ENCODE peak calls at places on chromosomes 16 and 17, in four cellular contexts. H is GM12878, A is IMR-90, F is K562. K is an unnamed sample.

GRCh38 chr16:5216681-5217080 is 119.1 kb upstream of the EEF2KMT start:
- DNase-seq in H (no peak), A (no peak), F (no peak), K (no peak)

GRCh38 chr16:71461686-71462648 is at the start of gene ZNF23:
- DNase-seq in H (peak; percentile 39), A (peak; percentile 74), F (peak; percentile 94), K (peak; percentile 76)

GRCh38 chr17:38701504-38702165 is 3.4 kb upstream of the MLLT6 start:
- DNase-seq in H (peak; percentile 86), A (peak; percentile 71), F (peak; percentile 61), K (peak; percentile 39)

GRCh38 chr17:39604911-39605491 is 2.7 kb downstream of the NEUROD2 start:
- DNase-seq in H (no peak), A (no peak), F (no peak), K (no peak)

GRCh38 chr16:84677849-84678248 is 22.0 kb upstream of the USP10 start:
- DNase-seq in H (no peak), A (no peak), F (no peak), K (no peak)

GRCh38 chr17:56510554-56511342 is 82.8 kb upstream of the NOG start:
- DNase-seq in H (no peak), A (no peak), F (no peak), K (no peak)

GRCh38 chr17:75908201-75908600 is 3.5 kb upstream of the MRPL38 start:
- DNase-seq in H (no peak), A (no peak), F (no peak), K (no peak)

GRCh38 chr17:76083536-76083935 is 4.6 kb downstream of the ZACN start:
- DNase-seq in H (no peak), A (no peak), F (no peak), K (no peak)

GRCh38 chr16:86869288-86870022 is 291.1 kb downstream of the FOXL1 start:
- DNase-seq in H (no peak), A (no peak), F (peak; percentile 67), K (no peak)

GRCh38 chr17:41301204-41301790 is 1.4 kb downstream of the KRTAP29-1 start:
- DNase-seq in H (no peak), A (no peak), F (no peak), K (no peak)

GRCh38 chr17:62111562-62112180 is 46.6 kb upstream of the MED13 start:
- DNase-seq in H (no peak), A (no peak), F (no peak), K (no peak)

GRCh38 chr16:19672378-19672777 is 45.6 kb downstream of the KNOP1 start:
- DNase-seq in H (no peak), A (peak; percentile 39), F (no peak), K (no peak)

GRCh38 chr16:86514656-86515376 is 4.5 kb downstream of the FOXF1 start:
- DNase-seq in H (no peak), A (peak; percentile 19), F (no peak), K (no peak)

DNA sequence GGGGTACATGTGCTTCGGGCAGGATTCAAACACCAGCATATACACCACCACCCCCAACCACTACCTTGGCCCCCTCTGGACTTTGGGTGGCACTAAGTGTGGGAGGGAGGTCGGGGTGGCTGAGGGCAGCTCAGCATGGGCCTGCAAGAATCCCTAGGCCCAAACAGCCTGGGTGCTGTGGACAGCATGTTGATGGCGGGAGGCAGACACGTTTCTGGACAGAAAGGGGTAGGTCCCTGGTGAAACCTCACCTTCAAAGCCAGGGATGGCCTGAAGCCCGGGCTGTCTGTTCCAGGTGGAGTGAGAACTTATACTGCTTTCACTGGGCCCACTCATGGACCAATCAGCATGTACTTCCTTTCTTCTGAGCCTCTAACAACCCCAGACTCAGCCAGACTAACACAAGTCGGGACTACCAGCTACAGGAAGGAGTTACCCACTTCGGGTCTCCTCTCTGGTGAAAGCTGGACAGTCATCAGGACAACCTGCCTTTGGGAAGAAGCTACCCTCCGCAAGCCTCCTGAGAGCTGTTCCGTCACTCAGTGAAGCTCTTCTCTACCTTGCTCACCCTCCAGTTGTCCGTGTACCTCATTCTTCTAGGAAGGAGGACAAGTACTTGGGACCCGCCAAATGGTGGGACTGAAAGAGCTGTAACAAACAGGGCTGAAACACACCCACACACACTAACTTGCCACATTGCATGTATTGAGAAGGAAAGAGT is 203.0 kb downstream of the CPPED1 start:
- DNase-seq in H (no peak), A (no peak), F (no peak), K (no peak)
- TF ChIP-seq FOS in H (no peak), A (no peak), F (no peak), K (no peak)

GRCh38 chr17:73028311-73028755 is 64.2 kb downstream of the SLC39A11 start:
- DNase-seq in H (no peak), A (peak; percentile 72), F (no peak), K (no peak)
- TF ChIP-seq FOS in H (no peak), A (no peak), F (no peak), K (no peak)

DNA sequence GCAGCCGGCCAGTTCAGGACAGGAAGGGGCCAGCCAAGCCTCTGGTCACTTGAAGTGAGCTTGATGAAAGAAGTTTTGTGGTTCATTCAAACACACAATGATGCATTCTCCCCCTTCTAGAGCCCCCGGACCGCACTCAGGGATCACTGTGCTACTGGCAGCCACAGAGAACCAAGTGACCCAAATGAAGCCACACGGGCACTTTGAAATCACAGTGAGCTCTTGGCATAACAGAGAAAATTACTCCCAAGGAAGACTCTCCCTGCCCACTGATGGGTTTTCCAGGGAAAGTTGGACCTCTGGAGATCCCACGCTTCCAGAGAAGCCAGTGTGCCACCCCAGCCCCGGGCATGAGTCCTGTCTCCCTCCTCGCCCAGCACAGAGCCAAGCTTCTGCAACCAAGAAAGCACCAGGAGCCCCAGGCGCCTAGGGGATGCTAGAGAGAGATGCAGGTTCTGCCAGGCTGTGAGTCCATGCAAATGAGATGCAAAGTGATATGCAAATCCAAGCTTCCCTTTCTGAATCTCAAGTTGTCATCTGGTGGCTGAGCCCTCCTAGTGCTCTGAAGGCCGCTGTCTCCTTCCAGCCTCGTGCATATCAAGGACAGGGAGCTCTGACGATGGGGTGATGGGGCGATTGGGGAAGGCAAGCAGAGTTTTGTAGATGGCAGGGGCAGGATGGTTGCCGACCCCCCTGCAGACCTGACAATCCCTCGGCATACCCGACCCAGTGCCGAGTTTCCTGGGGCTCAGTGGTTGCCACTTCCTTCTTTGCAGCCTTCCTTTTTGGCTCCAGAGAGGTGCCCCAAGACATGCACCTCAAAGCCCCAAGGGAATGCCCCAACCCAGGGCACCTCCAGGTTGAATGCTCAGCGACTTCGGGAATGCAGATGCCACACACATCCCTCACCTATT is 59.7 kb upstream of the TNRC6C start:
- DNase-seq in H (no peak), A (no peak), F (no peak), K (no peak)
- TF ChIP-seq FOS in H (no peak), A (no peak), F (no peak), K (no peak)

GRCh38 chr16:53501216-53501859 is 1.7 kb downstream of the AKTIP start:
- DNase-seq in H (no peak), A (no peak), F (no peak), K (no peak)
- TF ChIP-seq FOS in H (no peak), A (no peak), F (no peak), K (no peak)

GRCh38 chr17:50779747-50780363 is 12.5 kb upstream of the ANKRD40CL start:
- DNase-seq in H (no peak), A (no peak), F (no peak), K (no peak)
- TF ChIP-seq FOS in H (no peak), A (no peak), F (no peak), K (no peak)

DNA sequence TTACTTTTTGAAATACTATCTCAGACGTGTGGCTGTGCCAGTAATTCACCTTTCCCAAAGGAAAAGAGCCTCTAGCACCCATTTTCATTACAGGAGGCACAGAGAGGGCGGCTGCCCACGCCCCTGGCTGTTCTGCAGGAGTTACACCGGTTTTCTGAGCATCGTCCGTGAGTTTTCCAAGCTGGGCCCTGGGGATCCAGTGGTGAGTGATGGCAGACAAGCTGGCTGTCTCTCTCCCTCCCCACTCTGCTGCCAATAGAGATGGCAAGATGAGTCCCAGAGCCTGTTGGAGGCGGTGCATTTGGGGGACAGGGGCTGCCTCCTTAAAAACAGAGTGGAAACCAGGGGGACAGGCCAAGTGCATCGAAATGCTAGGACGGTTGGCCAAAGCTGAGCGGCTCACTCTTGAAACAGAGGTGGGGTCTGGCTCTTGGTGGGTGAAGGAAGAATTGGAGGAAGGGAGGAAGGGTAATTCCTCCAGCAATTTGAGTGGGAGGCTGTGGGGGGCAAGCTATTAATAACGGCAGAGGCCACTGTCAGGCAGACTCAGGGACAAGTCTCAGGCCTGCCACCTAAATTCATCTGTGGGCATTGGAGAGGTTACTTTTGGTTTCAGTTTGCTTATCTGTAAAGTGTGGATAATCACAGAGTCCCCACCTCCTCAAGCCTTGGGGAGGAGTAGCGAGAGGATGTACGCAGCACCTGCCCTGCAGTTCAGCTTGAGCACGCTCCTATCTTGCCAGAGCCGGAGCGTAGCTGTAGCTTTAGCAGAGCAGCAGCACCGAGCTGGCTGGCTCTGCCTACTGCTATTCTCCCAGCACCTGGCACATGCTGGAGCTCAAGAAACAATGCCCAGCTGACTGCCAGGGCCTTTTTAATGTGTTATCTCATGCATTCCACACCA is 7.5 kb upstream of the NOS2 start:
- DNase-seq in H (peak; percentile 83), A (no peak), F (peak; percentile 31), K (no peak)
- TF ChIP-seq FOS in H (no peak), A (no peak), F (no peak), K (no peak)

GRCh38 chr16:81457326-81458133 is 12.9 kb downstream of the CMIP start:
- DNase-seq in H (no peak), A (peak; percentile 76), F (peak; percentile 88), K (peak; percentile 43)

GRCh38 chr16:81456523-81457325 is 12.1 kb downstream of the CMIP start:
- DNase-seq in H (no peak), A (no peak), F (no peak), K (no peak)

GRCh38 chr16:81458827-81459598 is 14.4 kb downstream of the CMIP start:
- DNase-seq in H (no peak), A (no peak), F (no peak), K (no peak)

GRCh38 chr16:81460075-81460474 is 15.5 kb downstream of the CMIP start:
- DNase-seq in H (no peak), A (no peak), F (no peak), K (no peak)

GRCh38 chr16:81458149-81458669 is 13.6 kb downstream of the CMIP start:
- DNase-seq in H (no peak), A (no peak), F (no peak), K (no peak)
- TF ChIP-seq FOS in H (no peak), A (no peak), F (no peak), K (no peak)

DNA sequence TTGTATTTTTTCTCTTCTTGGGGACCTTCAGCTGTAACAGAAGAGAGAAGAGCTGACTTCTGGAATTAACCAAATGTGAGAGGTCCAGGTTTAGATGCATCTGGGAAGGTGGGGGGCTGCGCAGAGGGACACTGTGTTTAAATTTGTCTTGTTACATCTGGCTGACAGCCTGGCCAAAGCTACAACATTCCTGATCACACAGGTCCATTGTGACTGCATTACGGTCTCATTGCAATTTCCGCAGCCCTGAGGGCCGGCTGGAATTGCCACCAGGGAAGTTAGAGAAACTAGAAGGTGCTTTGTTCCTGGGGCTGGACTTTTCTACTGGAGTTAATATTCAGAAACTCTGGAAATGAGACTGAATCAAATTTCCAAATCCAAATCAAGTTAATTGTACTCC is 37.9 kb upstream of the LRRC75A start:
- DNase-seq in H (no peak), A (no peak), F (no peak), K (no peak)
- TF ChIP-seq FOS in H (no peak), A (no peak), F (no peak), K (no peak)

K was measured in endothelial cell of umbilical vein.